ENCODE peak calls at places on chromosome 12, in eight cellular contexts. Y is psoas muscle, I is A673, U is heart right ventricle, M is cardiac muscle cell, R is PC-9, K is body of pancreas, B is endothelial cell. V is an unnamed sample.

GRCh38 chr12:126855768-126856167 is 1411.2 kb upstream of the TMEM132C start:
- DNase-seq in R (no peak), K (no peak), Y (no peak), M (no peak), B (no peak), U (no peak), I (no peak), V (no peak)

GRCh38 chr12:3991798-3992580 is 118.8 kb upstream of the PARP11 start:
- DNase-seq in I (no peak), K (no peak), B (no peak), U (no peak), R (no peak), Y (no peak), M (no peak), V (no peak)

GRCh38 chr12:31732926-31733548 is 4.2 kb upstream of the AMN1 start:
- DNase-seq in M (peak), I (peak), K (no peak), Y (no peak), R (peak), U (no peak), B (no peak), V (no peak)

GRCh38 chr12:58967551-58967950 is 47.2 kb upstream of the LRIG3 start:
- DNase-seq in U (no peak), R (no peak), M (peak), Y (no peak), I (no peak), B (no peak), K (no peak), V (no peak)

GRCh38 chr12:3881208-3881980 is 8.2 kb upstream of the PARP11 start:
- DNase-seq in K (no peak), M (no peak), R (no peak), U (no peak), Y (no peak), I (no peak), B (no peak), V (no peak)

GRCh38 chr12:33671676-33672075 is 232.1 kb upstream of the SYT10 start:
- DNase-seq in Y (no peak), B (no peak), M (no peak), K (no peak), I (no peak), R (no peak), U (no peak), V (no peak)

GRCh38 chr12:89135976-89136634 is 216.2 kb downstream of the DUSP6 start:
- DNase-seq in I (no peak), K (no peak), Y (no peak), M (no peak), U (no peak), B (no peak), R (peak), V (no peak)

GRCh38 chr12:94644141-94644575 is 6.2 kb downstream of the TMCC3 start:
- DNase-seq in Y (peak), I (no peak), K (no peak), B (no peak), M (peak), R (peak), U (no peak), V (peak)

GRCh38 chr12:122503147-122503751 is 2.5 kb upstream of the ZCCHC8 start:
- DNase-seq in U (no peak), R (no peak), M (no peak), K (no peak), I (no peak), Y (no peak), B (no peak), V (no peak)

GRCh38 chr12:102407776-102408486 is 72.4 kb downstream of the IGF1 start:
- DNase-seq in R (no peak), U (no peak), Y (peak), B (no peak), I (no peak), M (no peak), K (no peak), V (no peak)

GRCh38 chr12:82430541-82431145 is 72.3 kb downstream of the METTL25 start:
- DNase-seq in U (no peak), Y (no peak), K (no peak), M (no peak), R (no peak), B (no peak), I (no peak), V (no peak)

GRCh38 chr12:77299910-77300772 is 234.8 kb upstream of the E2F7 start:
- DNase-seq in B (no peak), R (peak), K (no peak), M (peak), I (no peak), Y (no peak), U (no peak), V (no peak)

GRCh38 chr12:72476301-72476700 is 204.1 kb downstream of the TRHDE start:
- DNase-seq in I (no peak), R (no peak), Y (no peak), K (no peak), B (no peak), U (no peak), M (no peak), V (no peak)

DNA sequence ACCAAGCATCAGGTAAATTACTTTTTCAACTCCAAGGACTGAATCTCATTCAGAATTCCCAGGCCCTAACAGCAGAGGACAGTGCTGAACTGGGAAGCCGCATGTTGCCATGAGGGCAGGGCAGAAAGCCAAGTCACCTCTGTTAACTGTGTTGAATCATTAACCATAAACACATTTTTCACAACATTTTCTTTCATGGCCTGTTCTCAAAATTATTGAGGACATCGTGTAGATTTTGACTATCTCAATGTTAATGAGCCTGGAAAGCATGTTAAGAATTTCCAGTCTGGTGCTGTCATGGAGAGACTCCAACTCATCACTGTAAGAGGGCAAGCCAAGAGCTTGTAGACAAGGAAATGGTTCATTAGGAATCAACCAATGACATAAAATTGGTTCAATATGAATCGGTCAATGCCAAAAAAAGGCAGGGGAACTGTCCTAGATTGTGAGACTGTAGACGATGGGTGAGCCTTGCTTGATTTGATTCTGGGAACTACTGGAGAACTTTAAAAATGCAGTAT is 33.7 kb downstream of the CPM start:
- DNase-seq in B (no peak), I (peak), K (peak), R (no peak), U (no peak), Y (no peak), M (peak), V (no peak)
- TF ChIP-seq CTCF in B (no peak), I (peak), K (peak), R (peak), U (peak), Y (no peak), M (peak), V (no peak)

GRCh38 chr12:123747309-123747708 is 14.8 kb upstream of the DNAH10 start:
- DNase-seq in U (no peak), K (no peak), Y (no peak), I (no peak), M (no peak), R (no peak), B (no peak), V (no peak)

GRCh38 chr12:123748171-123748570 is 13.9 kb upstream of the DNAH10 start:
- DNase-seq in R (no peak), Y (no peak), K (no peak), I (no peak), B (no peak), U (no peak), M (no peak), V (no peak)

GRCh38 chr12:123741937-123742572 is 20.0 kb upstream of the DNAH10 start:
- DNase-seq in B (no peak), R (no peak), K (no peak), I (no peak), Y (no peak), M (no peak), U (no peak), V (no peak)

GRCh38 chr12:123743002-123743401 is 19.1 kb upstream of the DNAH10 start:
- DNase-seq in B (no peak), K (no peak), Y (no peak), I (no peak), M (no peak), R (no peak), U (no peak), V (no peak)

DNA sequence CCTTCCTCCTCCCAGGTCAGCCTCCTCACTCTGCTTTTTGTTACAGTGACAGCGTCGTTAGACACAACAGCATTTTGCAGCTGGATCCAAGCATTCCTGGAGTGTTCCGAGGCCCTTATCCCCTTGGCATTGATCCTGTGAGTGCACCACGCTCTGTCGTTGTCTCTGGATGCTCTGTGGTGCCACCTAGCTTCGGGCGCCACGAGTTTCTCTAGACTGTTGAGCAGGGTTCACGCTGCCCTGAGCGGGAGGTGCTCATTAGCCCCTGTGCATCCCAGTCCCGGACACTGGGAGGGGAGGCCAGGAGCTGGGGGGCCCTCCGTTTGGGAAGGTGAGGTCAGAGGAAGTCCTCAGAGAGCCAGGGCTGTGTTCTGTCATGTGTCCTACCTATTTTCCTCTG is 17.3 kb upstream of the DNAH10 start:
- DNase-seq in Y (no peak), U (no peak), K (no peak), B (peak), M (peak), I (peak), R (no peak), V (no peak)
- TF ChIP-seq CTCF in Y (no peak), U (peak), K (no peak), B (no peak), M (no peak), I (peak), R (no peak), V (no peak)

GRCh38 chr12:62600038-62600437 is 133.4 kb downstream of the MON2 start:
- DNase-seq in I (peak), Y (no peak), U (no peak), M (no peak), B (no peak), K (no peak), R (no peak), V (no peak)
- TF ChIP-seq CTCF in I (peak), Y (no peak), U (no peak), M (peak), B (peak), K (no peak), R (peak), V (no peak)

GRCh38 chr12:108571604-108572165 is 9.3 kb downstream of the ISCU start:
- DNase-seq in B (no peak), M (no peak), K (no peak), U (no peak), I (no peak), R (no peak), Y (no peak), V (no peak)

GRCh38 chr12:108572166-108572790 is 9.9 kb downstream of the ISCU start:
- DNase-seq in R (no peak), I (no peak), B (no peak), M (no peak), K (no peak), Y (no peak), U (no peak), V (no peak)

GRCh38 chr12:108568653-108569154 is 6.3 kb downstream of the ISCU start:
- DNase-seq in Y (no peak), U (no peak), K (no peak), M (no peak), B (no peak), I (peak), R (no peak), V (no peak)

GRCh38 chr12:108573310-108573709 is 10.9 kb downstream of the ISCU start:
- DNase-seq in I (no peak), B (no peak), R (no peak), M (no peak), U (no peak), K (no peak), Y (no peak), V (no peak)

DNA sequence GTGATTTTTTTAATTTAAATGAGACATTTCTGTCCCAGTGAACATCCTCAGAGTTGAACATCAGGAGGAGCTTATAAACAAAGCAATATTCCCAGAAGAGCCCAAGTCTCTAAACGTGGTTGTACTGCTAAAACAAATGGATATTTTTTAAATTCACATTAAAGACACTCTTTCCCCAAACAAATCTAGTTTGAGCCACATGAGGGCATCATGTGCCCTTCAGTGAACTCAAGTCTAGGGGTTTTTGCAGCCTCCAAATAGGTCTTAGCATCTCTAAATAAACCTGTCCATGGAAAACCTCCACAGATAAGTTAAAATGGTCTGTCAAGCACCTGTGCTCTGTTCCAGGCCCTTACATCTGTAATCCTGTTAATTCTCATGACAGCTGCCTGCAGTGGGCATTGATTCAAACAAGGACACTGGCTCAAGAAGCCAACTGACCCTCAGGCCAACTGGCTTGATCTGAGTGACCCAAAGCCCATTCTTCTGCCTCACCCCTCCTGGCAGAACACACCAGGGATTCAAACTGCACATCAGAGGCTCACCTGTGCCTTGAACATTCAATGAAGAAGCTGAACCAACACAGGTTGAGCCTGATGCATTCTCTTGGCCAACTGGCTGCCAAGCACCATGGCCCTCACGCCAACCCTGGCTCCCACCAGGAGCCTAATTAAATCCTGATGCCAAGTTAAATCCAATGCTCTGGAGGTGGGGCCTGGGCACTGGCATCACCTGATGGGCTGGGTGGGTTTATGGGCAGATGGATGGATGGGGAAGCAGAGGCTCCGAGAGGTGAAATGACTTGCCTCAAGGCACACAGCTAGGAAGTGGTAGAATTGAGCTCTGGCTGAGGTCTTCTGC is 8.6 kb downstream of the ISCU start:
- DNase-seq in Y (no peak), U (no peak), M (peak), K (no peak), I (peak), R (no peak), B (no peak), V (no peak)
- TF ChIP-seq CTCF in Y (no peak), U (peak), M (peak), K (no peak), I (peak), R (peak), B (no peak), V (peak)

GRCh38 chr12:321606-322326 is 59.1 kb upstream of the SLC6A13 start:
- DNase-seq in U (no peak), Y (no peak), M (peak), K (peak), R (peak), B (no peak), I (no peak), V (no peak)
- TF ChIP-seq CTCF in U (peak), Y (no peak), M (no peak), K (peak), R (peak), B (no peak), I (peak), V (no peak)

GRCh38 chr12:22709292-22709691 is 84.3 kb downstream of the ETNK1 start:
- DNase-seq in K (no peak), B (no peak), I (peak), R (no peak), M (peak), Y (no peak), U (no peak), V (no peak)
- TF ChIP-seq CTCF in K (peak), B (peak), I (peak), R (peak), M (peak), Y (peak), U (peak), V (peak)

DNA sequence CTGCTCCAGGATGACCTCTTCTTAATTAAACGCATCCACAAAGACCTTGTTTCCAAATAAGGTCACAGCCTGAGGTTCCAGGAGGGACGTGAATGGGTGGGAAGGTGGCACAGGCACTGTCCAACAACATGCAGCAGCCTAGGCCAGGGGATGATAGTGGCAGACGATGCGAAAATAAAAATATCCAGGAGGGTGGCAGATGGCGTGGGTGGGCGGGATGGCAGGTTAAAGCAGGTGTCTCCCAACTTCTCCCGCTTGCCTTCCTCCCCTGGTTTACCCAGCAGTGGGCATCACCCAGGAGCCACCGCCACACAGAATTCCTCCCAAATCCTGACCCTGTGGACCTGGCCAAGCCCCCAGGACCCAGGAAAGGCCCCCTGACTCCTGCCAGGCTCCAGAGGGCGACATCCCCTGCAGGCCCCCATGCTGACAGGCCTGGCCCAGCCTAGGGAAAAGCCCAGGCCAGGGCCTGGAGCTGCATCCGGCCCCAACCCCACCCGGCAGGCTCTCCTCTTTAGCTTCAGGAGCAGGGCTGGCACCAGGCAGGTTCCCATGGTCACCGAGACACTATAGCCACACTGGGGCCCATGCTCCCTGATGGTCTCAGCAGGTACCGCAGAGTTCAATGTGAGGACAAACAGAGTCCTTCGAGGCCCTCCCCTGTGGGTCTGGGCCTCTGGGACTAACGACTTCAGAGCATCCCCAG is 9.7 kb downstream of the NCOR2 start:
- DNase-seq in I (no peak), B (no peak), Y (no peak), M (no peak), R (no peak), K (no peak), U (no peak), V (no peak)
- TF ChIP-seq CTCF in I (no peak), B (no peak), Y (no peak), M (no peak), R (no peak), K (no peak), U (no peak), V (no peak)

V was measured in nephron progenitor cell.